ENCODE peak calls at places on chromosomes 13 and 19, in five cellular contexts. T, G, L, Y and W are unnamed samples.

GRCh38 chr19:46639356-46640061 is 3.5 kb upstream of the GNG8 start:
- DNase-seq in T (peak), G (peak), L (no peak), Y (no peak), W (no peak)

GRCh38 chr19:10292789-10293636 is 3.3 kb downstream of the ICAM5 start:
- DNase-seq in T (no peak), G (no peak), L (no peak), Y (no peak), W (no peak)

GRCh38 chr19:51440846-51441409 is 17.3 kb downstream of the SIGLEC8 start:
- DNase-seq in T (no peak), G (peak), L (no peak), Y (no peak), W (no peak)

GRCh38 chr13:50664961-50665360 is 178.5 kb downstream of the DLEU7 start:
- DNase-seq in T (no peak), G (no peak), L (no peak), Y (no peak), W (peak)

GRCh38 chr13:73556902-73557301 is 498.1 kb downstream of the KLF5 start:
- DNase-seq in T (no peak), G (no peak), L (no peak), Y (no peak), W (no peak)

GRCh38 chr19:1094978-1095701 is at the start of gene POLR2E:
- DNase-seq in T (peak), G (peak), L (peak), Y (peak), W (peak)

GRCh38 chr13:94994506-94994905 is 282.2 kb upstream of the SOX21 start:
- DNase-seq in T (no peak), G (no peak), L (no peak), Y (no peak), W (no peak)

GRCh38 chr13:113417836-113418721 is 35.2 kb downstream of the ADPRHL1 start:
- DNase-seq in T (no peak), G (no peak), L (no peak), Y (no peak), W (no peak)

GRCh38 chr19:3059653-3060052 is 2.6 kb downstream of the TLE5 start:
- DNase-seq in T (no peak), G (no peak), L (no peak), Y (no peak), W (no peak)

GRCh38 chr13:114149774-114150740 is 17.6 kb upstream of the RASA3 start:
- DNase-seq in T (no peak), G (no peak), L (no peak), Y (no peak), W (no peak)

GRCh38 chr13:27770809-27771208 is 21.5 kb upstream of the GSX1 start:
- DNase-seq in T (no peak), G (peak), L (no peak), Y (no peak), W (no peak)

GRCh38 chr19:53504903-53505302 is 33.0 kb upstream of the ZNF331 start:
- DNase-seq in T (peak), G (no peak), L (no peak), Y (no peak), W (no peak)

GRCh38 chr13:102538938-102539337 is 57.8 kb upstream of the TPP2 start:
- DNase-seq in T (no peak), G (no peak), L (no peak), Y (no peak), W (no peak)

GRCh38 chr19:4803736-4804695 is 12.5 kb downstream of the FEM1A start:
- DNase-seq in T (no peak), G (peak), L (no peak), Y (peak), W (no peak)

GRCh38 chr19:49145485-49146407 is 9.4 kb downstream of the HRC start:
- DNase-seq in T (peak), G (peak), L (no peak), Y (peak), W (peak)

GRCh38 chr13:95457294-95457693 is 95.2 kb upstream of the CLDN10 start:
- DNase-seq in T (no peak), G (no peak), L (no peak), Y (no peak), W (no peak)